ENCODE peak calls at places on chromosomes 2 and 18, in six cellular contexts. T is BJ; L is SK-N-SH; X is activated T-cell treated with anti-CD3 and anti-CD28 coated beads for 48 hours; K is vagina; W is activated naive CD8-positive, alpha-beta T cell treated with anti-CD3 and anti-CD28 coated beads, Interleukin-2, amount 50 U/mL, for 16 hours. F is an unnamed sample.

GRCh38 chr18:31661965-31662364 is 22.4 kb downstream of the B4GALT6 start:
- DNase-seq in T (peak), K (no peak), X (no peak), L (no peak), W (no peak), F (no peak)

GRCh38 chr2:232388324-232388891 is 9.9 kb downstream of the ALPP start:
- DNase-seq in K (no peak), T (no peak), L (no peak), X (no peak), W (no peak), F (no peak)

GRCh38 chr2:138507267-138507666 is 5.7 kb downstream of the SPOPL start:
- DNase-seq in X (no peak), L (no peak), K (no peak), W (no peak), T (no peak), F (no peak)

GRCh38 chr18:44588466-44588865 is 92.2 kb upstream of the SETBP1 start:
- DNase-seq in K (no peak), W (no peak), L (no peak), X (no peak), T (no peak), F (no peak)

GRCh38 chr2:44825702-44826101 is 115.8 kb upstream of the SIX3 start:
- DNase-seq in X (no peak), T (no peak), L (no peak), W (no peak), K (no peak), F (no peak)

GRCh38 chr2:189113963-189114362 is 65.6 kb downstream of the COL5A2 start:
- DNase-seq in T (peak), K (no peak), X (no peak), L (no peak), W (no peak), F (no peak)

GRCh38 chr2:28082131-28082530 is 191.6 kb downstream of the BABAM2 start:
- DNase-seq in X (no peak), T (no peak), L (no peak), W (no peak), K (no peak), F (no peak)

GRCh38 chr2:142874293-142874814 is 3.1 kb upstream of the KYNU start:
- DNase-seq in W (no peak), K (no peak), L (no peak), T (peak), X (no peak), F (no peak)

GRCh38 chr2:96898135-96898505 is 28.2 kb upstream of the SEMA4C start:
- DNase-seq in T (no peak), K (no peak), L (no peak), W (no peak), X (no peak), F (no peak)

GRCh38 chr2:45275235-45275805 is 266.1 kb upstream of the SIX2 start:
- DNase-seq in T (no peak), W (no peak), L (no peak), X (no peak), K (no peak), F (no peak)

GRCh38 chr18:13611616-13612110 is 114.7 kb downstream of the FAM210A start:
- DNase-seq in X (no peak), T (no peak), W (no peak), L (peak), K (no peak), F (no peak)

F was measured in stimulated activated naive CD8-positive, alpha-beta T cell treated with anti-CD3 and anti-CD28 coated beads, Interleukin-15, amount 100 ng/mL, for 72 hours.